ENCODE peak calls at places on chromosomes 12 and 14, in six cellular contexts. B is endothelial cell, F is PC-3, I is A549, U is cardiac muscle cell, M is right lobe of liver. O is an unnamed sample.

GRCh38 chr12:96141216-96141944 is 52.8 kb upstream of the ELK3 start:
- DNase-seq in M (no peak), F (no peak), B (no peak), I (no peak), U (no peak), O (no peak)

GRCh38 chr12:52629251-52630103 is 11.1 kb upstream of the KRT73 start:
- DNase-seq in I (no peak), F (no peak), B (no peak), M (no peak), U (no peak), O (no peak)

GRCh38 chr12:67459173-67459572 is 189.4 kb upstream of the DYRK2 start:
- DNase-seq in M (no peak), I (no peak), F (no peak), B (no peak), U (no peak), O (no peak)

GRCh38 chr12:52877242-52877641 is 27.6 kb downstream of the KRT8 start:
- DNase-seq in U (no peak), B (no peak), M (no peak), I (no peak), F (no peak), O (no peak)

GRCh38 chr12:132053338-132054330 is 90.5 kb downstream of the DDX51 start:
- DNase-seq in M (no peak), F (no peak), I (no peak), B (no peak), U (no peak), O (no peak)

GRCh38 chr12:66044731-66045130 is 85.8 kb downstream of the LLPH start:
- DNase-seq in B (no peak), M (no peak), F (peak), U (no peak), I (no peak), O (no peak)

GRCh38 chr12:120199595-120200306 is 1.2 kb downstream of the RPLP0 start:
- DNase-seq in M (no peak), B (no peak), U (no peak), F (peak), I (no peak), O (no peak)

GRCh38 chr14:20848316-20848954 is 42.8 kb upstream of the RNASE3 start:
- DNase-seq in U (no peak), I (peak), B (no peak), M (no peak), F (peak), O (no peak)

GRCh38 chr12:2627343-2628191 is 167.2 kb upstream of the FKBP4 start:
- DNase-seq in M (no peak), U (no peak), F (no peak), I (no peak), B (no peak), O (no peak)

GRCh38 chr12:56571131-56571530 is 49.5 kb downstream of the RBMS2 start:
- DNase-seq in B (no peak), I (no peak), M (no peak), U (peak), F (no peak), O (no peak)

GRCh38 chr12:69880566-69880965 is 55.5 kb downstream of the MYRFL start:
- DNase-seq in B (no peak), M (no peak), I (no peak), U (no peak), F (peak), O (no peak)

GRCh38 chr14:59333668-59334067 is 131.5 kb downstream of the GPR135 start:
- DNase-seq in M (no peak), F (no peak), B (no peak), U (peak), I (no peak), O (no peak)

GRCh38 chr12:76346236-76346635 is 2.0 kb downstream of the BBS10 start:
- DNase-seq in M (no peak), B (no peak), U (no peak), I (no peak), F (no peak), O (no peak)

GRCh38 chr12:76345569-76345968 is 2.6 kb downstream of the BBS10 start:
- DNase-seq in I (no peak), F (peak), U (no peak), M (no peak), B (no peak), O (no peak)

GRCh38 chr12:76346798-76347420 is 1.3 kb downstream of the BBS10 start:
- DNase-seq in F (peak), U (peak), I (no peak), B (no peak), M (no peak), O (no peak)

DNA sequence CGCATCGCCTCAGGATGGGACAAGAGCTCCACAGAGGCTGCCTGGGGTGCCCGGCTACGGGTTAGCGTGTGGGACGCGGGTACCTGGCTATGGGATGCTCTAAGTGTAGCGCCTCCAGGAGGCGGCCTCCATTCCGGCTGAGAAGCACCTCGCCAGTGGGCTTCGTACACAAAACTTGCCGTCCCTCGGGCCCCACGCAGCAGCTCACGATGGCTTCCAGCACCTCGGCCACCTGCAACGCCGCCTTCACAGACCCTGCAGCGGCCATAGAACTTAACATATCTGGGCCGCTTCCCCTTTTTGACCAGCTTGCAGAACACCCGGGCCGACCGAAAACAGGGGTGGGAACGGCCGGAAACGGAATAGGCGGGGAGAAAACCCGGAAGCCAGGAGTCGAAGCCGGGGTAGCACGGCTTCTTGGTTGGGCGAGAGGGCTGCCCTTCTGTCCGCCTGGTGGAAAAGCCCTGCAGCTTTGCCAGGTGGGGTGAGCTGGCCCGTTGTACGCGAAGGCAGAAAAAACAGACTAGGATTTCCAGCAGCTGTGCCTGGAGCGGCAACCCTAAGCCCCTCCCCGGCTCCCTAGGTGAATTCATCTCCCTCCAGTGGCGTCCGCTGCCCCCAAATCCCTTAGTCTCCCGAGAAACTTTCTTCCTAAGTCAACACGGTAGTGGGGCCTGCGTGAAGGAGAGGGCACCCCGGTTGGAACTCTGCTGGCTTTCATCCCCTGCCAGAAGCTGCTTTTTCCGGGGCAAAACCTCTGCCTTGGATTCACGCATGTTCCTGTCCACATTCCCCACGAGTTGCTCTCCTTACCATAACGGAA is at the start of gene BBS10:
- DNase-seq in F (peak), M (peak), B (peak), I (peak), U (peak), O (peak)
- TF ChIP-seq CTCF in F (peak), M (peak), B (peak), I (peak), U (peak), O (peak)

GRCh38 chr12:116813271-116814041 is 67.8 kb downstream of the HRK start:
- DNase-seq in B (no peak), I (no peak), M (no peak), U (no peak), F (peak), O (no peak)
- TF ChIP-seq CTCF in B (no peak), I (no peak), M (no peak), U (no peak), F (no peak), O (no peak)

GRCh38 chr12:87667378-87667777 is 361.8 kb downstream of the C12orf50 start:
- DNase-seq in B (no peak), U (no peak), F (peak), I (no peak), M (no peak), O (no peak)
- TF ChIP-seq CTCF in B (no peak), U (peak), F (peak), I (peak), M (peak), O (peak)

GRCh38 chr14:32513571-32514009 is 184.5 kb downstream of the AKAP6 start:
- DNase-seq in U (no peak), F (peak), B (no peak), I (no peak), M (no peak), O (no peak)
- TF ChIP-seq CTCF in U (peak), F (peak), B (peak), I (peak), M (peak), O (peak)

GRCh38 chr12:64800640-64801039 is 23.8 kb upstream of the TBC1D30 start:
- DNase-seq in B (no peak), I (no peak), F (no peak), U (no peak), M (no peak), O (no peak)

GRCh38 chr12:64798165-64798564 is 26.3 kb upstream of the TBC1D30 start:
- DNase-seq in I (no peak), M (no peak), U (no peak), B (no peak), F (no peak), O (no peak)

GRCh38 chr12:64797156-64797555 is 27.3 kb upstream of the TBC1D30 start:
- DNase-seq in B (no peak), M (no peak), I (no peak), F (peak), U (no peak), O (no peak)

GRCh38 chr12:64806173-64806572 is 18.3 kb upstream of the TBC1D30 start:
- DNase-seq in B (no peak), I (no peak), M (no peak), F (no peak), U (no peak), O (no peak)

GRCh38 chr12:64801381-64801780 is 23.1 kb upstream of the TBC1D30 start:
- DNase-seq in U (no peak), I (peak), B (no peak), M (no peak), F (peak), O (no peak)
- TF ChIP-seq CTCF in U (peak), I (peak), B (no peak), M (peak), F (peak), O (peak)

DNA sequence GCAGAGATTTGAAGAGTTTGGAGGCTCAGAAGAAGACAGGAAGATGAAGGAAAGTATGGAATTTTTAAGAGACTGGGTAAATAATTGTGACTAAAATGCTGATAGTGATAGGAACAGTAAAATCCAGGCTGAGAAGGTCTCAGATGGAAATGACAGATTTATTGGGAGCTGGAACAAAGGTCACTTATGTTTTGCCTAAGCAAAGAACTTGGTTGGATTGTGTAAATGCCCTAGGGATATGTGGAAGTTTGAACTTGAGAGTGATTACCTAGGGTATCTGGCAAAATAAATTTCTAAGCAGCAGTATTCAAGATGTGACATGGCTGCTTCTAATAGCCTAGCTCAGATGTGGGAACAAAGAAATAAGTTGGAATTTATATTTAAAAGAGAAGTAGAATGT is 180.9 kb downstream of the TRHDE start:
- DNase-seq in U (no peak), I (no peak), B (no peak), M (no peak), F (no peak), O (no peak)
- TF ChIP-seq CTCF in U (no peak), I (no peak), B (no peak), M (no peak), F (no peak), O (no peak)

DNA sequence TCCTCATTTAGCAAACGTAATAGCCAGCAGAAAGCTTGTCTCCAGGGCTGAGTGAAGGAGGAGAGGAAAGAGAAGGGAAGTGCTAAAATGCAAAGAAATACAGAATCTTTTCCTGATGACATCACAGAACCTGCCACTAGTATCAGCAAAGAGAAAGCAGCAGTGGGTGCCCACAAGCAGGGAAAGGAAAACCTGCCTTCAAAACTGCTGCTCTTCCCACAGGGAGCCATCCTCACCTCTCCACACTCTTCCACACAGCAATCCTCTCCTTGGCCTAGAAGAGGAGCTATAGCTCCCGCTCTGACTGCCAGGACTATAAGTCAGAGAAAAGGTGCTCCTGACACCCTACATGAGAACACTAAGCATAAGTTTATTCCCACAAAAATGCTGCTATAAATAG is 11.3 kb downstream of the MED13L start:
- DNase-seq in M (no peak), F (no peak), U (peak), I (peak), B (no peak), O (no peak)
- TF ChIP-seq CTCF in M (no peak), F (no peak), U (peak), I (peak), B (no peak), O (peak)

DNA sequence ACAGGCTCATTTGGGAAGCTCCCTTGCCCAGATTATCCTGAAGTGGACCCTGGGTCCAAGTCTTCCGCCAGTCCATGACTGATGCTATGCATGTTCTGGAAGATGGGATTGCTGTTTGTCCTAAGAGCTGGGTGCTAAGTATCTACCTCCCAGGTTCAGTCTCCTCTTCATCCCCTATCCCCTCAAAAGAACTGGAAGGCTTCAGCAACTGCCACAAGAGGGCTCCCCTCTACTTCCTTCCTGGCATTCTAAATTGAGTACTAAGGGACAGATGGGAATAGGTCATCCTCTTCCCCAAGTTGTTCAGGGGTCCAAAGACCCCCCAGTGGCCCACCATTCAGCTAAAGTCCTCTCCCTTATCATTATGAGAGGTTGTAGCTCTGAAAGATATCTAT is 9.0 kb upstream of the FKBP11 start:
- DNase-seq in I (no peak), U (peak), F (peak), M (no peak), B (no peak), O (no peak)
- TF ChIP-seq CTCF in I (peak), U (peak), F (peak), M (peak), B (no peak), O (peak)

O was measured in chondrocyte.